ENCODE peak calls at places on chromosomes 7 and 10, in four cellular contexts. One of them, this sample, is unnamed.

GRCh38 chr7:6407434-6407833 is 40.3 kb downstream of the DAGLB start:
- DNase-seq in iPS-NIHi11: no peak
- DNase-seq in stimulated activated CD4-positive, alpha-beta T cell treated with anti-CD3 and anti-CD28 coated beads, Interleukin-4, amount 100 ng/mL, for 1 hour: no peak
- DNase-seq in GM23338: no peak
- DNase-seq in this sample: no peak

GRCh38 chr7:16916111-16916639 is 34.4 kb upstream of the AGR3 start:
- DNase-seq in iPS-NIHi11: no peak
- DNase-seq in stimulated activated CD4-positive, alpha-beta T cell treated with anti-CD3 and anti-CD28 coated beads, Interleukin-4, amount 100 ng/mL, for 1 hour: no peak
- DNase-seq in GM23338: no peak
- DNase-seq in this sample: no peak

GRCh38 chr7:22387583-22387982 is 30.6 kb upstream of the RAPGEF5 start:
- DNase-seq in iPS-NIHi11: no peak
- DNase-seq in stimulated activated CD4-positive, alpha-beta T cell treated with anti-CD3 and anti-CD28 coated beads, Interleukin-4, amount 100 ng/mL, for 1 hour: no peak
- DNase-seq in GM23338: no peak
- DNase-seq in this sample: no peak

GRCh38 chr10:29482591-29483421 is 152.0 kb downstream of the SVIL start:
- DNase-seq in iPS-NIHi11: peak; percentile 49
- DNase-seq in stimulated activated CD4-positive, alpha-beta T cell treated with anti-CD3 and anti-CD28 coated beads, Interleukin-4, amount 100 ng/mL, for 1 hour: no peak
- DNase-seq in GM23338: peak; percentile 67
- DNase-seq in this sample: no peak

GRCh38 chr10:38038107-38038931 is 27.8 kb downstream of the ZNF33A start:
- DNase-seq in iPS-NIHi11: no peak
- DNase-seq in stimulated activated CD4-positive, alpha-beta T cell treated with anti-CD3 and anti-CD28 coated beads, Interleukin-4, amount 100 ng/mL, for 1 hour: no peak
- DNase-seq in GM23338: no peak
- DNase-seq in this sample: no peak

GRCh38 chr7:123538897-123539296 is 4.5 kb upstream of the IQUB start:
- DNase-seq in iPS-NIHi11: no peak
- DNase-seq in stimulated activated CD4-positive, alpha-beta T cell treated with anti-CD3 and anti-CD28 coated beads, Interleukin-4, amount 100 ng/mL, for 1 hour: no peak
- DNase-seq in GM23338: no peak
- DNase-seq in this sample: no peak

GRCh38 chr7:36300696-36301350 is 88.8 kb upstream of the ANLN start:
- DNase-seq in iPS-NIHi11: no peak
- DNase-seq in stimulated activated CD4-positive, alpha-beta T cell treated with anti-CD3 and anti-CD28 coated beads, Interleukin-4, amount 100 ng/mL, for 1 hour: no peak
- DNase-seq in GM23338: no peak
- DNase-seq in this sample: peak; percentile 73

GRCh38 chr10:11663763-11664555 is 52.5 kb upstream of the USP6NL start:
- DNase-seq in iPS-NIHi11: no peak
- DNase-seq in stimulated activated CD4-positive, alpha-beta T cell treated with anti-CD3 and anti-CD28 coated beads, Interleukin-4, amount 100 ng/mL, for 1 hour: no peak
- DNase-seq in GM23338: no peak
- DNase-seq in this sample: no peak